ENCODE peak calls at places on chromosomes 1 and 21, in four cellular contexts. G is Panc1, Z is uterus, U is ovary. J is an unnamed sample.

GRCh38 chr1:29518183-29518835 is 282.0 kb downstream of the PTPRU start:
- DNase-seq in G (no peak), Z (no peak), U (no peak), J (no peak)

GRCh38 chr1:76635784-76636183 is 231.5 kb upstream of the ST6GALNAC5 start:
- DNase-seq in G (no peak), Z (no peak), U (no peak), J (no peak)

GRCh38 chr1:47442202-47442601 is 4.4 kb downstream of the FOXD2 start:
- DNase-seq in G (no peak), Z (no peak), U (no peak), J (no peak)

GRCh38 chr1:13523780-13524477 is 10.1 kb upstream of the LRRC38 start:
- DNase-seq in G (no peak), Z (no peak), U (no peak), J (no peak)

GRCh38 chr1:226325178-226325577 is 16.2 kb upstream of the LIN9 start:
- DNase-seq in G (no peak), Z (no peak), U (no peak), J (no peak)

GRCh38 chr21:14143999-14144398 is 66.8 kb downstream of the LIPI start:
- DNase-seq in G (no peak), Z (no peak), U (no peak), J (no peak)

GRCh38 chr1:94239796-94240195 is 2.4 kb upstream of the ARHGAP29 start:
- DNase-seq in G (no peak), Z (no peak), U (no peak), J (no peak)

GRCh38 chr1:113138778-113139177 is 65.8 kb downstream of the LRIG2 start:
- DNase-seq in G (no peak), Z (no peak), U (no peak), J (no peak)

GRCh38 chr1:244112046-244112445 is 61.0 kb downstream of the ZBTB18 start:
- DNase-seq in G (no peak), Z (no peak), U (no peak), J (no peak)

GRCh38 chr1:30864681-30865080 is 43.9 kb downstream of the SDC3 start:
- DNase-seq in G (no peak), Z (no peak), U (no peak), J (no peak)

GRCh38 chr1:89576016-89576415 is 51.4 kb downstream of the LRRC8B start:
- DNase-seq in G (no peak), Z (no peak), U (no peak), J (no peak)

GRCh38 chr1:228329887-228330286 is 76.7 kb downstream of the TRIM11 start:
- DNase-seq in G (no peak), Z (no peak), U (no peak), J (no peak)

GRCh38 chr1:10387611-10388386 is 11.1 kb upstream of the PGD start:
- DNase-seq in G (no peak), Z (no peak), U (peak; percentile 39), J (no peak)

GRCh38 chr1:36560177-36560576 is 77.5 kb upstream of the CSF3R start:
- DNase-seq in G (no peak), Z (no peak), U (no peak), J (no peak)

GRCh38 chr1:71228727-71229371 is 148.0 kb upstream of the ZRANB2 start:
- DNase-seq in G (no peak), Z (no peak), U (no peak), J (no peak)

GRCh38 chr21:33110340-33110715 is 40.4 kb downstream of the OLIG1 start:
- DNase-seq in G (no peak), Z (no peak), U (no peak), J (no peak)
- TF ChIP-seq CTCF in G (no peak), Z (no peak), U (no peak), J (no peak)

GRCh38 chr1:56425494-56425860 is 153.9 kb downstream of the PLPP3 start:
- DNase-seq in G (no peak), Z (no peak), U (no peak), J (no peak)
- TF ChIP-seq CTCF in G (no peak), Z (no peak), U (no peak), J (no peak)

DNA sequence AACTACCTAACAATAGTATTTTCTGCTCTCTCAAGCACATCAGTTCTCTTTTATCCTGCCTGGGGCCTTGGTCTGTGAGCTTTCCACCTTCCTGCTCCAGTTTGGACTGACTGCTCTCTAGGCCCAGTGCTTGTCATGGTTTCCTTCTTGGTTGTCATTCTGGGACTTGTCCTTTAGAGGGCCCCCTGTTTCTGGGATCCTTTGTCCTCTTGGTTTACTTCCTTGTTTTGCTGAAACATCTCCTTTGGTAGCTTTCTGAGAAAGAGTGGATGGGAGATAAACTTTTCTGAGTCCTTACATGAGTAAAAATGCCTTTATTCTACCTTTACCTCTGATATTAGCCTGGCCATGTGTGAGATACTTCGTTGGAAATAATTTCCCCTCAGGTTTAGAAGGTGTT is 4.7 kb downstream of the SLC1A7 start:
- DNase-seq in G (no peak), Z (no peak), U (no peak), J (no peak)
- TF ChIP-seq CTCF in G (no peak), Z (no peak), U (no peak), J (no peak)

DNA sequence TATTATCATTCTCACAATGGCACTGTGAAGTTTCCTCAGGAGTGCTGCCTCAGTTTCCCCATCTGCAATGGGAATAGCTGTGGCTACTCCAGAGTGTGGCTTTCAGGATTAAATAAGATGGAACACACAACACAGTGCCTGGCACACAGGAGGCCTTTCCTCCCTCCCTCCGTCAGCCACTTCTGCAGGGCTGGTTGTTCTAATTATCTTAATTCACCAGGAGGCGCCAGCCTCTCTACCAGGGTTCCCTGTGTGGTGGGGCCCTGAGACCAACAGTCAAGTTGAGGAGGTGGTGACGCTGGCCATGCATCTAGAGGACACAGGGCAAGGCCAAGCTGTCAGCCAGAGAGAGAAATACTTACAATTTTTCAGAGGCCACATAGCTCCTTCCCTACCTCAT is 6.3 kb upstream of the FOXO6 start:
- DNase-seq in G (no peak), Z (peak; percentile 3), U (no peak), J (no peak)
- TF ChIP-seq CTCF in G (no peak), Z (no peak), U (no peak), J (no peak)

J was measured in progenitor cell of endocrine pancreas.